ENCODE peak calls at places on chromosomes 6 and 20, in six cellular contexts. Y, A, D, Z, K and J are unnamed samples.
A peak's percentile ranks its signal among the peaks of the same experiment; 100 is the strongest.

GRCh38 chr6:30570760-30571084 is 520 bp upstream of the ABCF1 start:
- DNase-seq in Y (no peak), A (no peak), D (peak; percentile 32), Z (no peak), K (peak; percentile 38), J (no peak)

GRCh38 chr6:166411721-166412151 is 29.0 kb upstream of the MPC1 start:
- DNase-seq in Y (no peak), A (no peak), D (no peak), Z (no peak), K (no peak), J (no peak)

GRCh38 chr6:149897855-149898744 is at the start of gene RAET1E:
- DNase-seq in Y (no peak), A (no peak), D (peak; percentile 59), Z (no peak), K (no peak), J (no peak)

GRCh38 chr20:9156529-9157280 is 87.8 kb downstream of the PLCB4 start:
- DNase-seq in Y (no peak), A (peak; percentile 76), D (no peak), Z (no peak), K (no peak), J (no peak)

GRCh38 chr6:166782541-166782940 is 155.5 kb upstream of the RPS6KA2 start:
- DNase-seq in Y (no peak), A (no peak), D (no peak), Z (no peak), K (no peak), J (peak; percentile 74)

GRCh38 chr20:19947611-19948264 is 69.4 kb upstream of the NAA20 start:
- DNase-seq in Y (no peak), A (peak; percentile 97), D (peak; percentile 60), Z (no peak), K (peak; percentile 89), J (no peak)

GRCh38 chr6:124780621-124781020 is 181.6 kb upstream of the RNF217 start:
- DNase-seq in Y (no peak), A (no peak), D (no peak), Z (no peak), K (no peak), J (no peak)

GRCh38 chr6:27767851-27768250 is 144.3 kb downstream of the OR2B2 start:
- DNase-seq in Y (no peak), A (no peak), D (no peak), Z (no peak), K (no peak), J (no peak)

GRCh38 chr6:48670546-48670945 is 559.5 kb upstream of the PTCHD4 start:
- DNase-seq in Y (no peak), A (no peak), D (no peak), Z (no peak), K (no peak), J (no peak)

GRCh38 chr20:16846011-16846410 is 97.9 kb downstream of the OTOR start:
- DNase-seq in Y (no peak), A (peak; percentile 40), D (no peak), Z (no peak), K (no peak), J (no peak)

GRCh38 chr6:125314019-125314581 is 12.3 kb upstream of the HDDC2 start:
- DNase-seq in Y (peak; percentile 72), A (peak; percentile 61), D (peak; percentile 68), Z (peak; percentile 44), K (peak; percentile 75), J (no peak)

GRCh38 chr6:99307295-99307907 is 42.1 kb downstream of the FAXC start:
- DNase-seq in Y (no peak), A (no peak), D (no peak), Z (no peak), K (no peak), J (no peak)

GRCh38 chr6:118317581-118318563 is 230.2 kb upstream of the PLN start:
- DNase-seq in Y (no peak), A (peak; percentile 66), D (no peak), Z (no peak), K (no peak), J (no peak)

GRCh38 chr20:10987651-10988383 is 314.0 kb upstream of the JAG1 start:
- DNase-seq in Y (no peak), A (peak; percentile 41), D (no peak), Z (no peak), K (no peak), J (no peak)

GRCh38 chr6:113921299-113921904 is 49.5 kb downstream of the HDAC2 start:
- DNase-seq in Y (no peak), A (no peak), D (peak; percentile 37), Z (no peak), K (no peak), J (no peak)

GRCh38 chr6:149440735-149441662 is 40.9 kb downstream of the SUMO4 start:
- DNase-seq in Y (peak; percentile 42), A (peak; percentile 50), D (no peak), Z (no peak), K (no peak), J (peak; percentile 44)

GRCh38 chr6:107972413-107973096 is 14.5 kb upstream of the SEC63 start:
- DNase-seq in Y (peak; percentile 75), A (no peak), D (no peak), Z (no peak), K (no peak), J (no peak)

GRCh38 chr6:82681119-82681714 is 317.6 kb downstream of the TPBG start:
- DNase-seq in Y (no peak), A (no peak), D (no peak), Z (no peak), K (no peak), J (no peak)

GRCh38 chr6:149055195-149055899 is 262.2 kb upstream of the TAB2 start:
- DNase-seq in Y (no peak), A (no peak), D (no peak), Z (no peak), K (no peak), J (no peak)

GRCh38 chr6:41470341-41471063 is 75.7 kb upstream of the FOXP4 start:
- DNase-seq in Y (no peak), A (no peak), D (no peak), Z (peak; percentile 45), K (peak; percentile 26), J (no peak)

GRCh38 chr20:36112112-36112511 is 42.4 kb upstream of the EPB41L1 start:
- DNase-seq in Y (no peak), A (no peak), D (no peak), Z (no peak), K (peak; percentile 46), J (no peak)

GRCh38 chr6:16409531-16410441 is 171.4 kb downstream of the GMPR start:
- DNase-seq in Y (peak; percentile 72), A (peak; percentile 45), D (peak; percentile 68), Z (peak; percentile 58), K (peak; percentile 59), J (peak; percentile 84)

GRCh38 chr6:166415306-166415705 is 32.6 kb upstream of the MPC1 start:
- DNase-seq in Y (no peak), A (no peak), D (no peak), Z (no peak), K (no peak), J (peak; percentile 77)

GRCh38 chr6:97195117-97195516 is 87.9 kb downstream of the MMS22L start:
- DNase-seq in Y (peak; percentile 16), A (peak; percentile 24), D (no peak), Z (no peak), K (no peak), J (no peak)

GRCh38 chr6:144340541-144341371 is 55.6 kb downstream of the UTRN start:
- DNase-seq in Y (no peak), A (no peak), D (no peak), Z (no peak), K (no peak), J (no peak)
- H3K4me1 ChIP-seq in Y (peaks cover 29% of the 10 kb centered on the region), A (peaks cover 5% of the 10 kb centered on the region), D (no peaks in the 10 kb centered on the region), Z (peaks cover 34% of the 10 kb centered on the region), K (peaks cover 76% of the 10 kb centered on the region), J (peaks cover 99% of the 10 kb centered on the region)

GRCh38 chr6:4727671-4728435 is 48.4 kb upstream of the CDYL start:
- DNase-seq in Y (no peak), A (no peak), D (peak; percentile 84), Z (no peak), K (no peak), J (no peak)
- TF ChIP-seq POLR2A in Y (no peak), A (no peak), D (no peak), Z (no peak), K (no peak), J (no peak)

GRCh38 chr6:14732845-14733757 is 512.8 kb upstream of the JARID2 start:
- DNase-seq in Y (no peak), A (peak; percentile 79), D (no peak), Z (no peak), K (no peak), J (no peak)

GRCh38 chr6:14734052-14734415 is 511.8 kb upstream of the JARID2 start:
- DNase-seq in Y (no peak), A (no peak), D (peak; percentile 68), Z (no peak), K (no peak), J (no peak)

GRCh38 chr6:14730654-14731053 is 515.2 kb upstream of the JARID2 start:
- DNase-seq in Y (no peak), A (no peak), D (no peak), Z (no peak), K (no peak), J (no peak)

GRCh38 chr6:14731638-14732037 is 514.2 kb upstream of the JARID2 start:
- DNase-seq in Y (no peak), A (no peak), D (no peak), Z (no peak), K (no peak), J (no peak)

DNA sequence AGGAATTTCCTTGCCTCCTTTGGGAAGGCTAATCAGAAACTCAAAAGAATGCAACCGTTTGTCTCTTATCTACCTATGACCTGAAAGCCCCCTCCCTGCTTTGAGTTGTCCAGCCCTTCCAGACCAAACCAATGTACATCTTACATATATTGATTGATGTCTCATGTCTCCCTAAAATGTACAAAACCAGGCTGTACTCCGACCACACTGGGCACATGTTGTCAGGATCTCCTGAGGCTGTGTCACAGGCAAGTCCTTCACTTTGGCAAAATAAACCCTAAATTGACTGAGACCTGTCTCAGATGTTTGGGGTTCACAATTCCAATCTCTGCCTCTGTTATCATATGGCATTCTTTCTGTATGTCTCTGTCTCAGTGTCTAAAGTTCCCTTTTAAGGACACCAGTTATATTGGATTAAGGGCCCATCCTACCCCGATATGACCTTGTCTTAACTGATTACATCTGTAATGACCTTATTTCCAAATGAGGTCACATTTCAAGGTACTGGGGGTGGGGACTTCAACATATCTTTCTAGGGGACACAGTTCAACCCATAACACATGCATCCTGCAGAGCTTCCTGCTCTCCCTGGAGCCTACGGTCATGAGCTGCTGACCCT is 513.5 kb upstream of the JARID2 start:
- DNase-seq in Y (no peak), A (no peak), D (no peak), Z (no peak), K (no peak), J (no peak)
- H3K4me1 ChIP-seq in Y (peaks cover 9% of the 10 kb centered on the region), A (peaks cover 26% of the 10 kb centered on the region), D (peaks cover 18% of the 10 kb centered on the region), Z (peaks cover 10% of the 10 kb centered on the region), K (no peaks in the 10 kb centered on the region), J (peaks cover 99% of the 10 kb centered on the region)

GRCh38 chr6:72140795-72141194 is 254.4 kb downstream of the RIMS1 start:
- DNase-seq in Y (no peak), A (peak; percentile 38), D (no peak), Z (no peak), K (no peak), J (no peak)
- TF ChIP-seq POLR2A in Y (no peak), A (no peak), D (no peak), Z (no peak), K (no peak), J (no peak)